ENCODE peak calls at places on chromosomes 2 and 18, in four cellular contexts. W, N, R and Y are unnamed samples.

GRCh38 chr2:75865083-75865482 is 154.4 kb upstream of the GCFC2 start:
- DNase-seq in N (no peak), W (no peak), R (no peak), Y (no peak)

GRCh38 chr2:122451697-122452096 is 696.2 kb downstream of the TSN start:
- DNase-seq in W (no peak), R (no peak), N (no peak), Y (no peak)

GRCh38 chr2:115161531-115162453 is 719.4 kb downstream of the DPP10 start:
- DNase-seq in R (no peak), N (no peak), W (no peak), Y (peak; percentile 53)

GRCh38 chr2:41869542-41870256 is 178.1 kb upstream of the PKDCC start:
- DNase-seq in N (peak; percentile 59), R (peak; percentile 72), W (peak; percentile 41), Y (peak; percentile 78)

GRCh38 chr2:216583157-216583556 is 50.1 kb upstream of the IGFBP2 start:
- DNase-seq in R (no peak), N (no peak), W (no peak), Y (no peak)

GRCh38 chr2:165876712-165877111 is 76.9 kb downstream of the TTC21B start:
- DNase-seq in N (no peak), R (no peak), W (no peak), Y (no peak)

GRCh38 chr2:208406474-208407451 is at the start of gene PTH2R:
- DNase-seq in R (no peak), W (no peak), N (no peak), Y (peak; percentile 40)

GRCh38 chr2:113268621-113269360 is 9.9 kb downstream of the PAX8 start:
- DNase-seq in R (no peak), N (no peak), W (no peak), Y (no peak)

GRCh38 chr2:150485871-150486538 is 1.5 kb downstream of the RND3 start:
- DNase-seq in N (no peak), R (peak; percentile 87), W (peak; percentile 81), Y (peak; percentile 63)

GRCh38 chr2:62741127-62741526 is 35.6 kb downstream of the EHBP1 start:
- DNase-seq in W (no peak), N (no peak), R (no peak), Y (no peak)

GRCh38 chr2:36287363-36288275 is 68.0 kb upstream of the CRIM1 start:
- DNase-seq in N (no peak), R (no peak), W (peak; percentile 15), Y (no peak)

GRCh38 chr18:30730915-30731314 is 311.6 kb downstream of the DSC3 start:
- DNase-seq in N (no peak), R (no peak), W (no peak), Y (no peak)

GRCh38 chr2:64873472-64873924 is 115.7 kb upstream of the SLC1A4 start:
- DNase-seq in R (peak; percentile 78), N (peak; percentile 53), W (no peak), Y (peak; percentile 88)

GRCh38 chr2:25453199-25453903 is 111.6 kb upstream of the DNMT3A start:
- DNase-seq in R (no peak), W (peak; percentile 4), N (no peak), Y (no peak)

GRCh38 chr2:208182835-208183234 is 7.0 kb downstream of the C2orf80 start:
- DNase-seq in N (no peak), R (no peak), W (no peak), Y (no peak)

GRCh38 chr2:242004902-242005230 is 135.3 kb downstream of the RTP5 start:
- DNase-seq in R (no peak), N (peak; percentile 36), W (no peak), Y (no peak)

GRCh38 chr18:45940724-45941123 is 26.4 kb downstream of the EPG5 start:
- DNase-seq in N (no peak), R (no peak), W (no peak), Y (no peak)

GRCh38 chr2:234395801-234396478 is 100.9 kb downstream of the ARL4C start:
- DNase-seq in W (no peak), R (no peak), N (no peak), Y (no peak)

GRCh38 chr2:99035920-99036319 is 99.9 kb upstream of the CRACDL start:
- DNase-seq in N (no peak), W (no peak), R (no peak), Y (no peak)

GRCh38 chr18:10265560-10266235 is 188.7 kb upstream of the APCDD1 start:
- DNase-seq in N (no peak), W (no peak), R (no peak), Y (no peak)

GRCh38 chr2:62313433-62314227 is 117.7 kb downstream of the B3GNT2 start:
- DNase-seq in W (no peak), R (no peak), N (no peak), Y (no peak)

GRCh38 chr2:226637383-226637782 is 162.2 kb downstream of the IRS1 start:
- DNase-seq in R (no peak), N (no peak), W (no peak), Y (no peak)

GRCh38 chr18:48719988-48720654 is 181.3 kb downstream of the CTIF start:
- DNase-seq in R (no peak), N (no peak), W (no peak), Y (no peak)

GRCh38 chr2:64922482-64923384 is 66.5 kb upstream of the SLC1A4 start:
- DNase-seq in W (no peak), N (peak; percentile 88), R (no peak), Y (peak; percentile 59)